ENCODE peak calls at places on chromosomes 11 and 22, in eight cellular contexts. One of them, this sample, is unnamed.

GRCh38 chr11:16226245-16226644 is 130.1 kb downstream of the SOX6 start:
- DNase-seq in BE2C: peak; percentile 61
- DNase-seq in GM23248: no peak
- DNase-seq in testis: peak; percentile 23
- DNase-seq in psoas muscle: no peak
- DNase-seq in upper lobe of left lung: peak; percentile 43
- DNase-seq in SK-N-MC: peak; percentile 40
- DNase-seq in adipocyte: peak; percentile 32
- DNase-seq in this sample: no peak

GRCh38 chr11:70116386-70117077 is 38.4 kb downstream of the ANO1 start:
- DNase-seq in SK-N-MC: no peak
- DNase-seq in upper lobe of left lung: no peak
- DNase-seq in testis: no peak
- DNase-seq in GM23248: no peak
- DNase-seq in BE2C: peak; percentile 67
- DNase-seq in adipocyte: no peak
- DNase-seq in psoas muscle: no peak
- DNase-seq in this sample: no peak

GRCh38 chr22:41230399-41230785 is 10.3 kb downstream of the CHADL start:
- DNase-seq in GM23248: no peak
- DNase-seq in upper lobe of left lung: no peak
- DNase-seq in SK-N-MC: no peak
- DNase-seq in adipocyte: no peak
- DNase-seq in BE2C: no peak
- DNase-seq in testis: no peak
- DNase-seq in psoas muscle: no peak
- DNase-seq in this sample: no peak

GRCh38 chr22:39478461-39478860 is 21.6 kb downstream of the MGAT3 start:
- DNase-seq in upper lobe of left lung: no peak
- DNase-seq in adipocyte: peak; percentile 32
- DNase-seq in BE2C: no peak
- DNase-seq in psoas muscle: no peak
- DNase-seq in GM23248: peak; percentile 28
- DNase-seq in SK-N-MC: no peak
- DNase-seq in testis: peak; percentile 58
- DNase-seq in this sample: no peak

GRCh38 chr22:38799265-38800002 is 5.5 kb upstream of the DNAL4 start:
- DNase-seq in BE2C: no peak
- DNase-seq in upper lobe of left lung: no peak
- DNase-seq in adipocyte: peak; percentile 43
- DNase-seq in SK-N-MC: no peak
- DNase-seq in GM23248: peak; percentile 86
- DNase-seq in testis: no peak
- DNase-seq in psoas muscle: no peak
- DNase-seq in this sample: no peak

GRCh38 chr11:12537778-12538401 is 136.3 kb upstream of the TEAD1 start:
- DNase-seq in GM23248: peak; percentile 26
- DNase-seq in psoas muscle: peak; percentile 48
- DNase-seq in upper lobe of left lung: no peak
- DNase-seq in adipocyte: no peak
- DNase-seq in SK-N-MC: no peak
- DNase-seq in testis: peak; percentile 19
- DNase-seq in BE2C: no peak
- DNase-seq in this sample: no peak

GRCh38 chr11:109222730-109223129 is 199.3 kb upstream of the C11orf87 start:
- DNase-seq in adipocyte: no peak
- DNase-seq in GM23248: no peak
- DNase-seq in SK-N-MC: no peak
- DNase-seq in BE2C: no peak
- DNase-seq in upper lobe of left lung: no peak
- DNase-seq in testis: no peak
- DNase-seq in psoas muscle: no peak
- DNase-seq in this sample: no peak

GRCh38 chr11:8745431-8745986 is 62.9 kb downstream of the RPL27A start:
- DNase-seq in GM23248: no peak
- DNase-seq in psoas muscle: no peak
- DNase-seq in SK-N-MC: no peak
- DNase-seq in upper lobe of left lung: no peak
- DNase-seq in adipocyte: no peak
- DNase-seq in testis: no peak
- DNase-seq in BE2C: no peak
- DNase-seq in this sample: no peak

GRCh38 chr11:75760710-75761493 is 7.7 kb upstream of the DGAT2 start:
- DNase-seq in testis: no peak
- DNase-seq in GM23248: peak; percentile 91
- DNase-seq in upper lobe of left lung: no peak
- DNase-seq in BE2C: no peak
- DNase-seq in psoas muscle: no peak
- DNase-seq in adipocyte: peak; percentile 54
- DNase-seq in SK-N-MC: no peak
- DNase-seq in this sample: no peak

GRCh38 chr11:19890308-19890707 is 177.7 kb downstream of the NAV2 start:
- DNase-seq in adipocyte: peak; percentile 68
- DNase-seq in psoas muscle: no peak
- DNase-seq in GM23248: peak; percentile 72
- DNase-seq in testis: no peak
- DNase-seq in upper lobe of left lung: no peak
- DNase-seq in BE2C: no peak
- DNase-seq in SK-N-MC: no peak
- DNase-seq in this sample: no peak

GRCh38 chr22:36569999-36570398 is 41.0 kb upstream of the EIF3D start:
- DNase-seq in psoas muscle: no peak
- DNase-seq in SK-N-MC: no peak
- DNase-seq in testis: peak; percentile 30
- DNase-seq in adipocyte: no peak
- DNase-seq in upper lobe of left lung: no peak
- DNase-seq in GM23248: peak; percentile 68
- DNase-seq in BE2C: peak; percentile 56
- DNase-seq in this sample: no peak

GRCh38 chr11:46369458-46370152 is 11.9 kb upstream of the MDK start:
- DNase-seq in GM23248: peak; percentile 80
- DNase-seq in SK-N-MC: no peak
- DNase-seq in adipocyte: peak; percentile 87
- DNase-seq in psoas muscle: no peak
- DNase-seq in upper lobe of left lung: peak; percentile 56
- DNase-seq in testis: peak; percentile 70
- DNase-seq in BE2C: peak; percentile 77
- DNase-seq in this sample: no peak

GRCh38 chr11:55106391-55106790 is 155.6 kb upstream of the TRIM48 start:
- DNase-seq in psoas muscle: no peak
- DNase-seq in GM23248: no peak
- DNase-seq in SK-N-MC: no peak
- DNase-seq in BE2C: no peak
- DNase-seq in upper lobe of left lung: no peak
- DNase-seq in testis: no peak
- DNase-seq in adipocyte: no peak
- DNase-seq in this sample: no peak
- H3K9me3 ChIP-seq in psoas muscle: peaks cover 10% of the 10 kb centered on the region
- H3K9me3 ChIP-seq in GM23248: peaks cover 3% of the 10 kb centered on the region
- H3K9me3 ChIP-seq in SK-N-MC: no peaks in the 10 kb centered on the region
- H3K9me3 ChIP-seq in BE2C: no peaks in the 10 kb centered on the region
- H3K9me3 ChIP-seq in upper lobe of left lung: peaks cover 16% of the 10 kb centered on the region
- H3K9me3 ChIP-seq in testis: no peaks in the 10 kb centered on the region
- H3K9me3 ChIP-seq in adipocyte: peaks cover 62% of the 10 kb centered on the region
- H3K9me3 ChIP-seq in this sample: no peaks in the 10 kb centered on the region

GRCh38 chr11:55357560-55358184 is 10.1 kb upstream of the OR4A15 start:
- DNase-seq in GM23248: no peak
- DNase-seq in SK-N-MC: peak; percentile 3
- DNase-seq in upper lobe of left lung: no peak
- DNase-seq in adipocyte: no peak
- DNase-seq in BE2C: no peak
- DNase-seq in testis: peak; percentile 25
- DNase-seq in psoas muscle: no peak
- DNase-seq in this sample: no peak
- H3K9me3 ChIP-seq in GM23248: no peaks in the 10 kb centered on the region
- H3K9me3 ChIP-seq in SK-N-MC: no peaks in the 10 kb centered on the region
- H3K9me3 ChIP-seq in upper lobe of left lung: no peaks in the 10 kb centered on the region
- H3K9me3 ChIP-seq in adipocyte: peaks cover 6% of the 10 kb centered on the region
- H3K9me3 ChIP-seq in BE2C: no peaks in the 10 kb centered on the region
- H3K9me3 ChIP-seq in testis: no peaks in the 10 kb centered on the region
- H3K9me3 ChIP-seq in psoas muscle: no peaks in the 10 kb centered on the region
- H3K9me3 ChIP-seq in this sample: no peaks in the 10 kb centered on the region

GRCh38 chr22:49360746-49361145 is 466.9 kb downstream of the BRD1 start:
- DNase-seq in psoas muscle: no peak
- DNase-seq in SK-N-MC: no peak
- DNase-seq in GM23248: no peak
- DNase-seq in upper lobe of left lung: no peak
- DNase-seq in BE2C: no peak
- DNase-seq in testis: no peak
- DNase-seq in adipocyte: no peak
- DNase-seq in this sample: no peak

GRCh38 chr22:49355206-49355920 is 472.3 kb downstream of the BRD1 start:
- DNase-seq in upper lobe of left lung: no peak
- DNase-seq in adipocyte: no peak
- DNase-seq in psoas muscle: no peak
- DNase-seq in GM23248: no peak
- DNase-seq in BE2C: no peak
- DNase-seq in SK-N-MC: no peak
- DNase-seq in testis: no peak
- DNase-seq in this sample: no peak

GRCh38 chr22:49359061-49359460 is 468.6 kb downstream of the BRD1 start:
- DNase-seq in upper lobe of left lung: no peak
- DNase-seq in SK-N-MC: no peak
- DNase-seq in BE2C: no peak
- DNase-seq in adipocyte: no peak
- DNase-seq in testis: no peak
- DNase-seq in GM23248: no peak
- DNase-seq in psoas muscle: no peak
- DNase-seq in this sample: no peak

GRCh38 chr22:49356428-49356827 is 471.2 kb downstream of the BRD1 start:
- DNase-seq in SK-N-MC: no peak
- DNase-seq in upper lobe of left lung: no peak
- DNase-seq in testis: no peak
- DNase-seq in psoas muscle: no peak
- DNase-seq in adipocyte: no peak
- DNase-seq in BE2C: no peak
- DNase-seq in GM23248: no peak
- DNase-seq in this sample: no peak

GRCh38 chr22:49358041-49358440 is 469.6 kb downstream of the BRD1 start:
- DNase-seq in upper lobe of left lung: no peak
- DNase-seq in GM23248: no peak
- DNase-seq in psoas muscle: no peak
- DNase-seq in BE2C: no peak
- DNase-seq in testis: no peak
- DNase-seq in SK-N-MC: no peak
- DNase-seq in adipocyte: no peak
- DNase-seq in this sample: no peak
- H3K9me3 ChIP-seq in upper lobe of left lung: no peaks in the 10 kb centered on the region
- H3K9me3 ChIP-seq in GM23248: no peaks in the 10 kb centered on the region
- H3K9me3 ChIP-seq in psoas muscle: no peaks in the 10 kb centered on the region
- H3K9me3 ChIP-seq in BE2C: no peaks in the 10 kb centered on the region
- H3K9me3 ChIP-seq in testis: no peaks in the 10 kb centered on the region
- H3K9me3 ChIP-seq in SK-N-MC: no peaks in the 10 kb centered on the region
- H3K9me3 ChIP-seq in adipocyte: no peaks in the 10 kb centered on the region
- H3K9me3 ChIP-seq in this sample: no peaks in the 10 kb centered on the region

GRCh38 chr11:132099692-132100091 is 729.3 kb downstream of the NTM start:
- DNase-seq in GM23248: peak; percentile 12
- DNase-seq in upper lobe of left lung: no peak
- DNase-seq in BE2C: no peak
- DNase-seq in adipocyte: no peak
- DNase-seq in psoas muscle: no peak
- DNase-seq in testis: no peak
- DNase-seq in SK-N-MC: no peak
- DNase-seq in this sample: no peak
- H3K9me3 ChIP-seq in GM23248: no peaks in the 10 kb centered on the region
- H3K9me3 ChIP-seq in upper lobe of left lung: no peaks in the 10 kb centered on the region
- H3K9me3 ChIP-seq in BE2C: peaks cover 5% of the 10 kb centered on the region
- H3K9me3 ChIP-seq in adipocyte: no peaks in the 10 kb centered on the region
- H3K9me3 ChIP-seq in psoas muscle: no peaks in the 10 kb centered on the region
- H3K9me3 ChIP-seq in testis: no peaks in the 10 kb centered on the region
- H3K9me3 ChIP-seq in SK-N-MC: no peaks in the 10 kb centered on the region
- H3K9me3 ChIP-seq in this sample: no peaks in the 10 kb centered on the region

GRCh38 chr11:44179173-44179572 is 83.7 kb downstream of the EXT2 start:
- DNase-seq in upper lobe of left lung: no peak
- DNase-seq in GM23248: peak; percentile 48
- DNase-seq in adipocyte: peak; percentile 43
- DNase-seq in testis: no peak
- DNase-seq in psoas muscle: no peak
- DNase-seq in SK-N-MC: no peak
- DNase-seq in BE2C: no peak
- DNase-seq in this sample: no peak

GRCh38 chr11:44178381-44178780 is 82.9 kb downstream of the EXT2 start:
- DNase-seq in testis: no peak
- DNase-seq in BE2C: no peak
- DNase-seq in SK-N-MC: no peak
- DNase-seq in psoas muscle: no peak
- DNase-seq in upper lobe of left lung: no peak
- DNase-seq in adipocyte: peak; percentile 45
- DNase-seq in GM23248: peak; percentile 22
- DNase-seq in this sample: no peak

GRCh38 chr11:44176541-44177213 is 81.2 kb downstream of the EXT2 start:
- DNase-seq in GM23248: no peak
- DNase-seq in BE2C: no peak
- DNase-seq in SK-N-MC: no peak
- DNase-seq in psoas muscle: no peak
- DNase-seq in adipocyte: no peak
- DNase-seq in testis: no peak
- DNase-seq in upper lobe of left lung: no peak
- DNase-seq in this sample: no peak

GRCh38 chr11:44180107-44180506 is 84.6 kb downstream of the EXT2 start:
- DNase-seq in adipocyte: no peak
- DNase-seq in upper lobe of left lung: no peak
- DNase-seq in BE2C: no peak
- DNase-seq in GM23248: no peak
- DNase-seq in psoas muscle: no peak
- DNase-seq in SK-N-MC: no peak
- DNase-seq in testis: no peak
- DNase-seq in this sample: no peak

DNA sequence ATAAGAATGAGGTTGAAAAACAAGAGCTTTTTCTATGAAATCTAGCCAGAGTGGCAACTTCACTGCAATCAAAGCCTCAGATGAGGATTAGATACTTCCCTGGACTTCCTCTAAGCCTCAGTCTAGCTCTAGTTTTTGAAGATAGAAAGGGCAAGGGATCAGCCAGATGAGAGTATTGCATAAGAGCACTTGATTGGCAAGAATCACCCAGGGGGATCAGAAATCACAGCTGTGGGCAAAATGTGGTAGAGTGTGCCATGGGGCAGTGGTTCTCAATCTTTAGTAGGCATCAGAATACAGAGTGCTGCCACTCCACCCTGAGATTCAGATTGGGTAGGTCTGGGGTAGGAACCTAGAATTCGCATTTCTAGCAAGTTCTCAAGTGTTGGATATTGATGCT is 82.4 kb downstream of the EXT2 start:
- DNase-seq in testis: no peak
- DNase-seq in adipocyte: peak; percentile 14
- DNase-seq in upper lobe of left lung: no peak
- DNase-seq in SK-N-MC: no peak
- DNase-seq in BE2C: no peak
- DNase-seq in GM23248: no peak
- DNase-seq in psoas muscle: no peak
- DNase-seq in this sample: no peak
- H3K9me3 ChIP-seq in testis: no peaks in the 10 kb centered on the region
- H3K9me3 ChIP-seq in adipocyte: no peaks in the 10 kb centered on the region
- H3K9me3 ChIP-seq in upper lobe of left lung: no peaks in the 10 kb centered on the region
- H3K9me3 ChIP-seq in SK-N-MC: no peaks in the 10 kb centered on the region
- H3K9me3 ChIP-seq in BE2C: no peaks in the 10 kb centered on the region
- H3K9me3 ChIP-seq in GM23248: no peaks in the 10 kb centered on the region
- H3K9me3 ChIP-seq in psoas muscle: no peaks in the 10 kb centered on the region
- H3K9me3 ChIP-seq in this sample: no peaks in the 10 kb centered on the region

GRCh38 chr11:42462558-42463310 is 849.1 kb upstream of the API5 start:
- DNase-seq in testis: no peak
- DNase-seq in SK-N-MC: no peak
- DNase-seq in GM23248: peak; percentile 2
- DNase-seq in BE2C: no peak
- DNase-seq in upper lobe of left lung: no peak
- DNase-seq in adipocyte: no peak
- DNase-seq in psoas muscle: no peak
- DNase-seq in this sample: no peak
- H3K9me3 ChIP-seq in testis: no peaks in the 10 kb centered on the region
- H3K9me3 ChIP-seq in SK-N-MC: no peaks in the 10 kb centered on the region
- H3K9me3 ChIP-seq in GM23248: no peaks in the 10 kb centered on the region
- H3K9me3 ChIP-seq in BE2C: no peaks in the 10 kb centered on the region
- H3K9me3 ChIP-seq in upper lobe of left lung: no peaks in the 10 kb centered on the region
- H3K9me3 ChIP-seq in adipocyte: no peaks in the 10 kb centered on the region
- H3K9me3 ChIP-seq in psoas muscle: no peaks in the 10 kb centered on the region
- H3K9me3 ChIP-seq in this sample: no peaks in the 10 kb centered on the region